ENCODE peak calls at places on chromosomes 13 and 19, in six cellular contexts. K, D, E, C, A and Z are unnamed samples.

GRCh38 chr19:50500060-50500752 is 10.8 kb downstream of the JOSD2 start:
- DNase-seq in K (no peak), D (peak; percentile 51), E (peak; percentile 92), C (peak; percentile 62), A (no peak), Z (peak; percentile 62)

GRCh38 chr19:30784850-30785459 is 412.8 kb downstream of the ZNF536 start:
- DNase-seq in K (peak; percentile 13), D (peak; percentile 60), E (peak; percentile 29), C (no peak), A (peak; percentile 77), Z (peak; percentile 43)

GRCh38 chr13:35760678-35761308 is 284.3 kb upstream of the MAB21L1 start:
- DNase-seq in K (no peak), D (no peak), E (no peak), C (no peak), A (no peak), Z (no peak)

GRCh38 chr13:47672982-47673670 is 327.9 kb downstream of the SUCLA2 start:
- DNase-seq in K (no peak), D (no peak), E (peak; percentile 29), C (no peak), A (no peak), Z (no peak)

GRCh38 chr13:30422056-30422914 is at the start of gene UBE2L5:
- DNase-seq in K (no peak), D (peak; percentile 85), E (peak; percentile 82), C (peak; percentile 94), A (peak; percentile 91), Z (peak; percentile 84)

GRCh38 chr13:39684531-39685137 is 29.2 kb downstream of the COG6 start:
- DNase-seq in K (no peak), D (no peak), E (no peak), C (no peak), A (no peak), Z (no peak)

GRCh38 chr13:100514788-100515409 is 73.7 kb downstream of the GGACT start:
- DNase-seq in K (no peak), D (peak; percentile 81), E (peak; percentile 71), C (peak; percentile 89), A (peak; percentile 88), Z (peak; percentile 86)

GRCh38 chr13:90708159-90708558 is 639.3 kb upstream of the MIR17HG start:
- DNase-seq in K (no peak), D (no peak), E (no peak), C (no peak), A (no peak), Z (no peak)

GRCh38 chr13:30443957-30444404 is 21.7 kb downstream of the UBE2L5 start:
- DNase-seq in K (no peak), D (no peak), E (no peak), C (no peak), A (no peak), Z (no peak)

GRCh38 chr19:30686911-30687566 is 314.9 kb downstream of the ZNF536 start:
- DNase-seq in K (no peak), D (no peak), E (no peak), C (peak; percentile 64), A (no peak), Z (no peak)

GRCh38 chr19:49515767-49516166 is 3.3 kb downstream of the FCGRT start:
- DNase-seq in K (no peak), D (peak; percentile 82), E (peak; percentile 63), C (no peak), A (peak; percentile 79), Z (peak; percentile 78)

GRCh38 chr19:52176574-52176973 is 5.2 kb upstream of the ZNF836 start:
- DNase-seq in K (no peak), D (no peak), E (no peak), C (no peak), A (no peak), Z (no peak)

GRCh38 chr19:54279441-54279962 is 1.4 kb downstream of the LILRB2 start:
- DNase-seq in K (no peak), D (no peak), E (no peak), C (no peak), A (no peak), Z (no peak)

GRCh38 chr19:41426116-41426841 is 895 bp downstream of the B3GNT8 start:
- DNase-seq in K (no peak), D (no peak), E (no peak), C (peak; percentile 81), A (no peak), Z (no peak)

GRCh38 chr19:53944416-53944815 is 18.3 kb upstream of the CACNG8 start:
- DNase-seq in K (no peak), D (no peak), E (no peak), C (no peak), A (no peak), Z (no peak)

GRCh38 chr13:35471466-35472307 is 4.8 kb downstream of the MAB21L1 start:
- DNase-seq in K (no peak), D (no peak), E (no peak), C (peak; percentile 30), A (no peak), Z (peak; percentile 14)

GRCh38 chr19:2706251-2706650 is 3.8 kb upstream of the GNG7 start:
- DNase-seq in K (no peak), D (no peak), E (no peak), C (no peak), A (no peak), Z (no peak)

GRCh38 chr13:98575009-98575866 is 1.7 kb downstream of the STK24 start:
- DNase-seq in K (no peak), D (no peak), E (no peak), C (no peak), A (no peak), Z (no peak)

DNA sequence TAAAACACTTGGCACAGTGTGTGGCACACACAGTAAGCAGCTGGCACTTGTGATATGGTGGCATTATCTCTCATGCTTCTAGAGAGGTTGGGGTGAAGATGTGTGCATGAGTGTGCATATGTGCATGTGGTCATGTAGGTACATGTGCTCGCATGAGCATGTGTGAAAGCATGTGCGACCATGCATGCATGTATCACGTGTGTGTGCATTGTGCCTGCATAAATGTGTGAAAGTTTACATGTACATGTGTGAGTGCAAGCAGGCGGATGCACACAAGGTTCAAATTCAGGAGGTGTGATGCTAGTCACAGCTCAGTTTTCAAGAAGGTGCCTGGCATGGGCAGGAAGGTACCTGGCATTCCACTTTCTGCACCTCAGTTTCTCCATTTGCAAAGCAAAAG is 59.0 kb upstream of the UQCRFS1 start:
- DNase-seq in K (no peak), D (no peak), E (no peak), C (no peak), A (peak; percentile 1), Z (no peak)
- H3K4me1 ChIP-seq in K (no peaks in the 10 kb centered on the region), D (no peaks in the 10 kb centered on the region), E (no peaks in the 10 kb centered on the region), C (no peaks in the 10 kb centered on the region), A (no peaks in the 10 kb centered on the region), Z (no peaks in the 10 kb centered on the region)

DNA sequence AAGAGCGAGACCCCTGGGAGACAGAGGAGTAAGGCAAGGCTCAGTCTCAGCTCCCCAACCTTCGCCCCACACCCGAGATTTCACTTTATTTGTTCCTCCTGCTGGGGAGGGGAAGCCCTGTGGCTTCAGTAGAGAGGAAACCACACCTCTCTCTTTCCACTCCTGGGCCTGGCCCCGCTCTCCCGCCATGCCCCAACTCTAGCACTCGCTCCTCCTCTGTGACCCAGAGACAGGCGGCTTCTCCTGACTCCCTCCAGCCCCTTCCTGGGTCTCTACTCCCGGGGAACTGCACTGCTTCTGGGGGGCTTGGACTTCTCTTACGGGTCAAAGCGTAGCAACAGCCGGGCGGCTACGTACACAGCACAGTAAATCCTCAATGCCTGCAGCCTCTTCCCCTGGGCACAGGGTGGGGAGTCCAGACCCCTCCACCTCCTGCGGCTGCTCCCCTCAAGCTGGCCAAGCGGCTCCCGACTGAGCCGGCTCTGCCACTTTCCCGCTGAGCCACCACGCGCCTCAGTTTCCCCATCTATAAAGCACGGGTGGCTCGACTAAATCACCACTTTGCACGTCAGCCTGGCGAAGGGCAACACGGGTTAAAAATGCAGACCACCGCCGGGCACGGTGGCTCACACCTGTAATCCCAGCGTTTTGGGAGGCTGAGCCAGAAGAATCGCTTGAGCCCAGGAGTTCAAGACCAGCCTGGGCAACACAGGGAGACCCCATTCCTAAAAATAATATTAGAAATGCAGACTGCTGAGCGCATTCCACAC is 1.4 kb downstream of the RNF126 start:
- DNase-seq in K (no peak), D (no peak), E (no peak), C (no peak), A (no peak), Z (no peak)
- H3K4me3 ChIP-seq in K (peak overlapping the region; percentile 99), D (no peak overlapping the region), E (peak overlapping the region; percentile 84), C (peak overlapping the region; percentile 75), A (peak overlapping the region; percentile 92), Z (peak overlapping the region; percentile 99)

GRCh38 chr19:56687036-56687435 is 15.5 kb upstream of the ZNF835 start:
- DNase-seq in K (no peak), D (no peak), E (no peak), C (no peak), A (no peak), Z (no peak)
- H3K4me1 ChIP-seq in K (no peaks in the 10 kb centered on the region), D (no peaks in the 10 kb centered on the region), E (no peaks in the 10 kb centered on the region), C (no peaks in the 10 kb centered on the region), A (no peaks in the 10 kb centered on the region), Z (no peaks in the 10 kb centered on the region)

DNA sequence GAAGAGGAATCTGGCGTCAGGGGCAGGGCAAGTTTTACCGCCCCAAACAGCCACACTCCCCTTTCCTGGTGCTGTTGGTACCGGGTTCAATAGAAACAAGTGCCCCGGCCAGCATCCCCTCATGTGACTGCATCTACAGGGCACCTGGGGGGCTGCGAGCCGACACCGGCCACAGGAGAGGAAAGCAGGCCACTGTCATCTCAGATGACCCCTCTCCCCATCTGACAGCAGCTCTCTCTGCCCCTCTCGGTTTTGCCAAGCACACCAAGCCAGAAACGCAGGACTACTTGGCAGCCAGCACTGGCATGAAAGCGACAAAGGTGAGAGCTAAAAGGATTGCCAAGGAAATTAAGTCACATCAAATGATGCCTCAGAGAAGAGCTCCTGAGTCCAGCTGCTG is 37.1 kb downstream of the MLLT1 start:
- DNase-seq in K (no peak), D (no peak), E (no peak), C (peak; percentile 61), A (no peak), Z (no peak)
- H3K4me3 ChIP-seq in K (no peak overlapping the region), D (no peak overlapping the region), E (no peak overlapping the region), C (no peak overlapping the region), A (no peak overlapping the region), Z (no peak overlapping the region)

DNA sequence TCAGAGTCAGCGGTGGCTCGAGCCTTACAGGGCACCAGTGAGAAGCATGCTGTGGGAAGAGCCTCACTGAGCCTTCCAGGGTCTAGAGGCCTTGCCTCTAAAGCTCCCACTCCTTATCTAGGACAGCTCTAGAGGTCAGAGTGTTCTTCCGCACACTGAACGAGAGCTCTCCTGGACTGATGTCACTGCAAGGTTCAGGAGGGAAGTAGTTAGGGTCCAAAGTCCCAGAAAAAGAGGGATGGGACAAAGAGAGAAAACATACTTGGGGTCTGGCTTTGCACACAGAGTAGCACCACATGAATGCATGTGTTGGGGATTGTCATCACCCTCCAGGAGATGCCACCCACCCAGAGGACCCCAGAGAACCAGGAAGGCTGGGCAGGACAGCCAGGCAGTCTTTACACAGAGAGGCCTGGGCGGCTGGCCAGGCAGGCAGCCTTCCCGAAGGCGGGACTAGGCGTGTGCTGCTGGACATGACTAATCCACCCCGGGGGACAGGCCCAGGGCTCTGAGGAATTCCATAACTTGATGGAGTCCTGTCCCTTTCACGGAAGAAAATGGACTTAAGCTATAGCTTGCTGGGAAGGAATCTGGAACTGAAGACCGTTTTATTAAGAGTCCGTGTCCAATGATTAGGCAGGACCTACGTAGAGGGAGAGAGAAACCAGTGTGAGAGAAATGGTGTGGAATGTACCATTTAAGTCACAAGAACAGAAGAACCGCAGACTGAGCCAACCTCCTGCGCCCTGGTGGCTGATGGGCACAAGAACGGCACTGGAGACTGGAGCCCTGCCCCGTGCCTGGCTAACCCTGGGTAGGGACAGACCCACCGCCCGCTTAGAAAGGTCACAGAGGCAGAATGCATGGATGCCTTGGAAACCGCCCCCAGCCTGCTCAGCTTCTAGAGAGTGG is 16.7 kb upstream of the EPHX3 start:
- DNase-seq in K (no peak), D (peak; percentile 93), E (peak; percentile 92), C (peak; percentile 93), A (no peak), Z (peak; percentile 87)
- H3K4me1 ChIP-seq in K (peaks cover 6% of the 10 kb centered on the region), D (no peaks in the 10 kb centered on the region), E (peaks cover 62% of the 10 kb centered on the region), C (peaks cover 56% of the 10 kb centered on the region), A (peaks cover 58% of the 10 kb centered on the region), Z (peaks cover 45% of the 10 kb centered on the region)